ENCODE peak calls at places on chromosomes 12 and 14, in six cellular contexts. F is coronary artery; W is adrenal gland; S is CD4-positive, alpha-beta T cell; H is A549; P is RWPE1. B is an unnamed sample.

GRCh38 chr12:76460807-76461206 is 98.8 kb downstream of the OSBPL8 start:
- DNase-seq in S (no peak), F (no peak), H (no peak), W (no peak), P (no peak), B (no peak)

GRCh38 chr12:49902399-49903350 is 1.0 kb downstream of the FAIM2 start:
- DNase-seq in P (no peak), W (peak), F (no peak), H (no peak), S (no peak), B (no peak)

GRCh38 chr14:52481864-52482263 is 70.4 kb downstream of the TXNDC16 start:
- DNase-seq in H (no peak), S (no peak), P (no peak), F (no peak), W (no peak), B (no peak)

GRCh38 chr14:74660167-74660566 is 48.1 kb upstream of the LTBP2 start:
- DNase-seq in F (no peak), H (no peak), W (no peak), S (no peak), P (no peak), B (no peak)

GRCh38 chr12:92493816-92494215 is 209.0 kb upstream of the PLEKHG7 start:
- DNase-seq in W (no peak), P (no peak), F (no peak), S (no peak), H (no peak), B (no peak)

GRCh38 chr12:122854554-122854953 is 19.3 kb downstream of the HIP1R start:
- DNase-seq in P (no peak), H (no peak), F (no peak), S (no peak), W (no peak), B (no peak)

GRCh38 chr14:103816991-103817390 is 30.4 kb downstream of the PPP1R13B start:
- DNase-seq in H (no peak), W (no peak), F (no peak), P (no peak), S (no peak), B (no peak)

GRCh38 chr12:9039397-9039977 is 50.1 kb downstream of the KLRG1 start:
- DNase-seq in S (no peak), F (no peak), W (no peak), H (peak), P (peak), B (no peak)

GRCh38 chr12:18259906-18260682 is 1.2 kb upstream of the PIK3C2G start:
- DNase-seq in W (no peak), P (no peak), H (no peak), S (no peak), F (no peak), B (no peak)

GRCh38 chr12:58920102-58920955 is at the start of gene LRIG3:
- DNase-seq in H (peak), S (no peak), F (peak), W (peak), P (peak), B (peak)

GRCh38 chr12:58918475-58918874 is 1.8 kb downstream of the LRIG3 start:
- DNase-seq in H (no peak), S (no peak), P (no peak), W (no peak), F (no peak), B (no peak)

GRCh38 chr12:58920956-58921861 is 905 bp upstream of the LRIG3 start:
- DNase-seq in F (no peak), P (no peak), H (no peak), S (no peak), W (no peak), B (no peak)

GRCh38 chr12:58917699-58918334 is 2.5 kb downstream of the LRIG3 start:
- DNase-seq in F (no peak), H (no peak), P (no peak), W (no peak), S (no peak), B (no peak)

DNA sequence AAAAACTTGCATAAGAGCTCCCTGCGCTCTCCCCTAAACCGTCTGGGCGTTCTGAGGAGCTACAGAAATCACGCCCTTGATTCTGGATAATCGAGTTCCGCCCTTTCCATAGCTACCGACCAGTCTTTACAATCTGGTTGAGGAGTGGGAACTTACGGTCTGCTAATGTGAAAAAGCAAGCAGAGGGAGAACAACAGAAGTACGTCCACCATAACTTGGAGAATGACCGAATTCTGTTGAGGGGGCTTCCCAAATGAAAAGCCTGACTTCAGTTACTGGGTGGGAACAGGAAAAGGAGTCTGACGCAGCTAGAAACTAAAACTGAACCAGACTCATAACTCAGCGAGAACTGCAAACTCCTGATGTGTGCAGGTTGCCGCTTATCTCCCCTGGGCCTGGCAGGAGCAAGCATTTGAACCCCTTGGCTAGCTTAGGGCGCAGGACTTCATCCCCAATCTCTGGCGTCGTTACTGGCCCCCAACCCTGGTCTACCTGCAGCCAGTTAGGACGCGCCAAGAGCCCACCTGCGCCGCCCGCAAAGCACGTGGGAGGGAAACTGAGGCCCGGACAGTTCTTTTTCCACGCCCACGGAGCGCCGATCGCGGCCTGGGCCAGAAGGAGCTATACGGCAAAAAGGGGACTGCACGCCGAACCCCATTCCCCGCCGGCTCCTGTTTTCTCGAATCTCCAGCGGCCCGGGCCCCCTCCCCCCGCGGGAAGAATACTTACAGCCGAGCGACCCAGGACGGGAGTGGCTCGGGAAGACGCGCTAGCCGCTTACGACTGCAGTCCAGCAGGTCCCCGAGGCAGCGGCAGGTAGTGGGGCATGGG is 818 bp downstream of the LRIG3 start:
- DNase-seq in P (peak), S (no peak), F (peak), H (peak), W (no peak), B (peak)
- H3K27ac ChIP-seq in P (peak), S (no peak), F (peak), H (peak), W (peak), B (peak)

GRCh38 chr12:51888316-51889215 is 663 bp downstream of the ANKRD33 start:
- DNase-seq in P (no peak), F (peak), S (no peak), H (no peak), W (no peak), B (no peak)

GRCh38 chr12:51890511-51891171 is 2.7 kb downstream of the ANKRD33 start:
- DNase-seq in P (no peak), F (peak), W (no peak), H (no peak), S (no peak), B (no peak)

GRCh38 chr12:51890135-51890464 is 2.2 kb downstream of the ANKRD33 start:
- DNase-seq in P (no peak), S (no peak), F (peak), W (no peak), H (no peak), B (no peak)

GRCh38 chr12:51887476-51888315 is at the start of gene ANKRD33:
- DNase-seq in F (peak), S (no peak), H (no peak), P (no peak), W (peak), B (peak)

DNA sequence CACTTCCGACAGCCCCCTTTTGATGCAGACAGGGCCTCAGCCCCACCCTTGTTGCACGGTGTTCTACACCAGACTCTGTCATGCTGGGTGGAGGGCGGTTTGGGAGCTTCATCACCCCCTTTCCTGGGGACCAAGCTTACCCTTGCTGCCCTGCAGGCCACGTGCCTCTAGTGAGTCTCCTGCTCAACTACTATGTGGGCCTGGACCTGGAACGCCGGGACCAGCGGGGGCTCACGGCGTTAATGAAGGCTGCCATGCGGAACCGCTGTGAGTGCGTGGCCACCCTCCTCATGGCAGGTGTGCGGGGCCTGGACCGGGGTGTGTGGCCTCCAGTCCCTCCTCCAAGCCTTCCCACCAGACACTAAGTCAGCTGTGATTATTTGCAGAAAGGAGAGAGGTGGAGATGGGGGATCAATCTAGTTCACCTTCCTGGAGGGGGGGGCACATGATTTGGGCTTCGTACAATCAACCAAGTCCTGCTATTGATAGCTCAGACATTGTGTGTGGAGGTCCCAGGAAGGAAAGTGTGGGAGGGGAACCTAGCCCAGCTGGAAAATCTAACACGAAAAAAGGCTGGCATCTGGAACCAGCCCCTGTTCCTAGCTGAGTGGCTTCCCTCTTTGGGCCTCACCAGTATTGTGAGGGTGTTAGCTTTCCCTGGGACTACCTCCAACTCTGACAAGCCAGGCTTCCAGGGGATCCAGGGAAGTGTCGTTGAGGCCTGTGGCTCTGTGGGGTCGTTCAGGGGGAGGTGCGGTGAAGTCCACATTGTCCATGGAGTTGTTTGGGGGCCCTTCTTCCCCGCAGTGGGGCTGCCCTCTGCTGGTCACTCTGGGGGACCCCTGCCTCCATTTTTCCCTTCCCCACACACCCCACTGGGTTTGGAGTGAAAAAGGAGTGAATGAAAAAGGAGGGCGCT is 1.6 kb downstream of the ANKRD33 start:
- DNase-seq in S (no peak), W (no peak), H (no peak), P (no peak), F (peak), B (peak)
- TF ChIP-seq CTCF in S (no peak), W (no peak), H (peak), P (no peak), F (no peak), B (peak)

GRCh38 chr12:101470939-101471338 is 4.2 kb upstream of the SPIC start:
- DNase-seq in S (no peak), W (no peak), H (no peak), P (no peak), F (no peak), B (no peak)

GRCh38 chr12:101475751-101476305 is 692 bp downstream of the SPIC start:
- DNase-seq in F (no peak), H (no peak), P (no peak), W (no peak), S (no peak), B (no peak)

GRCh38 chr12:101468948-101469347 is 6.2 kb upstream of the SPIC start:
- DNase-seq in H (no peak), P (no peak), W (no peak), S (no peak), F (no peak), B (no peak)

GRCh38 chr12:101474711-101475386 is at the start of gene SPIC:
- DNase-seq in W (no peak), P (no peak), S (no peak), F (no peak), H (no peak), B (peak)

GRCh38 chr12:101474248-101474647 is 888 bp upstream of the SPIC start:
- DNase-seq in H (no peak), W (no peak), S (no peak), F (no peak), P (no peak), B (no peak)
- H3K27ac ChIP-seq in H (no peak), W (no peak), S (no peak), F (no peak), P (no peak), B (no peak)

DNA sequence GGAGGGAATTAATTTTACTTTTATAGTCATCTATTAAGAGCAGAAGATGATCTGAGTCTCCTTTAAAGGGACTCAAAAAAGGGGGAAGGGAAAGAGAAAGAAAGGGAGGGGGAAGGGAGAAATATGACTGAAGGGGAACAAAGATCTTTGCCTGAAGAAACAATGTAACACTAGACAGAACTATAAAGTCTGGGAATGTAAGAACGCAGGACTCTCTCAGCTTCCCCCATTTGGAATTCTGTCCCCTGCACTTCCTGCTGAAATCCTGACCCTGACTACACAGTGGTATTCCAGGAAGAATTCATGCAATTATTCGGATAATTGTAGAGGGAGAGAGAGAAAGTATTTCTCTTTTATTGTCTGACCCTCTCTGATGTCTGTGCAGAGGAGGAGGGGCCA is 8.6 kb upstream of the HOXC11 start:
- DNase-seq in H (no peak), F (no peak), W (no peak), P (no peak), S (no peak), B (no peak)
- TF ChIP-seq CTCF in H (no peak), F (no peak), W (no peak), P (no peak), S (no peak), B (no peak)

GRCh38 chr14:100308112-100308792 is 2.0 kb upstream of the SLC25A29 start:
- DNase-seq in P (no peak), F (no peak), W (no peak), S (no peak), H (peak), B (no peak)

GRCh38 chr14:100307215-100308111 is 1.2 kb upstream of the SLC25A29 start:
- DNase-seq in S (no peak), F (no peak), W (peak), P (no peak), H (no peak), B (peak)

GRCh38 chr14:100306506-100307214 is 416 bp upstream of the SLC25A29 start:
- DNase-seq in H (peak), F (peak), P (peak), S (peak), W (peak), B (peak)

GRCh38 chr14:100306256-100306505 is at the start of gene SLC25A29:
- DNase-seq in S (no peak), P (no peak), H (no peak), W (no peak), F (no peak), B (no peak)

DNA sequence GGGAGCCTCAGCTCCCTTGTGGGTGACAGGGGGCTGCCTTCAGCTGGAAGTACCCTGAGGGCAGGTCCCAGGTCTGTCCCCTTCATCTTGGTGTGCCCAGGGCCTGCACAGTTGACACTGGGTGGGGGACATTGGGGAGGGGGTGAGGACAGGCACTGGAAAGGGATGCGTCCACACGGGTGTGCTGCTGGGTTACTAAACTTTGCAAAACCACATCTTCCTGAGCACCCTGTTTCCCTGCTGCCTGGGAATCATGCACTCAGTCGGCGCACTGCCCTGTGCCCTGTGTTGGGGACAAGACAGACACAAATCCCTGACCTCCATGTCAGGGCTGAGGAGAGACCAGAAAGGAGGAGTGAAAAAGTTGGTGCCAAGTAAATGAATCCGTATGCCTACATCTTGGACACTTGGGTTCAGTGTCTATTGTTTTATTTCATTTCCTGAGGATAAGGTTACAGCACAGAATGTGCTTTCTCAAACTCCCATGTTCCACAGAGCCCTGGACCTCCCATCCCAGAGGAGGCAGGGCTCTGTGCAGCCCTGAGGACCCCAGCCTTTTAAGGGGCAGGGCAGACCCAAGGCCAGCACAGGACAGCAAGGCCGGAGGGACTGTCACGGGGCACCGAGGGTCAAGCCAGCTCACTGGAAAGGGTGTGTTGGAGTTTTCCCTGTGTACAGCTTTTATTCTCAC is 2.9 kb upstream of the SLC25A29 start:
- DNase-seq in S (no peak), H (no peak), P (no peak), W (no peak), F (no peak), B (peak)
- H3K27ac ChIP-seq in S (no peak), H (no peak), P (peak), W (peak), F (no peak), B (no peak)

GRCh38 chr14:66782853-66783252 is 274.9 kb downstream of the GPHN start:
- DNase-seq in P (no peak), S (no peak), F (no peak), H (no peak), W (no peak), B (no peak)
- TF ChIP-seq CTCF in P (no peak), S (no peak), F (no peak), H (no peak), W (no peak), B (no peak)

DNA sequence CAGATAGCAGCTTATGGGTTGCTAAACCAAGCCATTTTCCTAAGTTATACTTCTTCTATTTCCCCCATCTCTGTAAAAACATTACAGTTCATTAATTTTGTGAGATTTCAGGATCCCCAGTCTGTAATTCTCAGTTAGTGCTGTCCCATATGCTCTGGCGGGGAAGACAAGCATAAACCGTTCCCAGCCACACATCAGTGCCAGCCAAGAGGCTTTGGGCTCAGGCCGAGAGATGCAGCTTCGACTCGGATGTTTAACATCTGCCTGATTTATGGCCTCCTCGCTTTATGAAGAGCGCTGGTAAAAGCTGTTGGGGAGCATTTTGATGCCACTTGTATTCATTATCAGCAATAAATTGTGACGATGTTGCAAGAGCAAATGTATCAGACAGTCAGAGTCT is 349.1 kb upstream of the CCDC196 start:
- DNase-seq in W (no peak), F (no peak), S (no peak), P (no peak), H (no peak), B (no peak)
- H3K27ac ChIP-seq in W (no peak), F (no peak), S (no peak), P (no peak), H (no peak), B (no peak)

GRCh38 chr14:39488600-39488999 is 56.4 kb upstream of the FBXO33 start:
- DNase-seq in H (no peak), F (no peak), P (no peak), S (no peak), W (peak), B (no peak)

GRCh38 chr14:39492267-39492666 is 60.0 kb upstream of the FBXO33 start:
- DNase-seq in F (no peak), P (peak), S (no peak), H (peak), W (no peak), B (no peak)

DNA sequence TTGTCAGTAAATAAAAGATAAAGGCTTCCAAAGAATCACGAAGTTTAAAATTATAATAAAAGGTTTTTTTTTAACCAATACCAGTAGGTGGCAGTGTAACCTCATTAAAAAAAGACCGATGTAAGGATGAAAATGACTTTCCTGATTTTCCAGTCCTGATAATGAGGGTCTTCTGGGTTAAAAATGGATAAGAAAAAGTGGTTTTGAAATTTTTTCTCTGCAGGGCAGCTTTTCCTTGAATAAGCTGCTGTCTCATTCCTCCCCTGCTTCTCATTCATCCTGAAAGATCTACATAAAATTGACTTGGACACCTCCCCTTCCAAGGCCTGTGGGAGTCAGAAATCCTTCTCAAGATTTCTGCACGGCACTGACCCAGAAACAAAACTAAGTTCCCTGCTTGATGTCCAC is 58.9 kb upstream of the FBXO33 start:
- DNase-seq in F (no peak), W (no peak), S (no peak), P (peak), H (peak), B (no peak)
- TF ChIP-seq CTCF in F (peak), W (peak), S (peak), P (peak), H (peak), B (no peak)

DNA sequence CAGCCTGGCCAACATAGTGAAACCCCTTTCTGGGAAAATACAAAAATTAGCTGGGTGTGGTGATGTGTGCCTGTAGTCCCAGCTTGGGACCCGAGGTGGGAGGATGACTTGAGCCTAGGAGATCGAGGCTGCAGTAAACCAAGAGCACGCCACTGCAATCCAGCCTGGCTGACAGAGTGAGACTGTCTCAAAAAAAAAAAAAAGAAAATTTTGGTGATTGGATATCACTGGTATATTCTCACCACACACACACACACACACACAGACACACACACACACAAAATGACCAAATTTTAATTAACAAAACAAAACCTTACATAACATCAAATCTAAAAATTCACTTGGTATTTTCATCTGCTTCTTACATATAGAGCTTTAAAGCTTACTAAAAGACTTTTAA is 3.4 kb upstream of the FAM177A1 start:
- DNase-seq in W (no peak), P (no peak), H (no peak), F (no peak), S (no peak), B (no peak)
- H3K27ac ChIP-seq in W (no peak), P (no peak), H (no peak), F (no peak), S (no peak), B (no peak)

B was measured in WERI-Rb-1.